ENCODE peak calls at places on chromosomes 6 and 20, in eight cellular contexts. F is HCT116, B is tibial nerve, X is psoas muscle, N is tibial artery, C is esophagus squamous epithelium, T is HAP-1, A is lower lobe of right lung. L is an unnamed sample.

GRCh38 chr6:150196942-150197745 is 54.3 kb downstream of the PPP1R14C start:
- DNase-seq in F (no peak), B (no peak), X (no peak), N (no peak), C (no peak), T (no peak), A (no peak), L (peak; percentile 71)

GRCh38 chr20:23419995-23420901 is 1.0 kb downstream of the NAPB start:
- DNase-seq in F (no peak), B (peak; percentile 31), X (peak; percentile 49), N (no peak), C (no peak), T (peak; percentile 20), A (peak; percentile 78), L (peak; percentile 72)

GRCh38 chr6:1015819-1016218 is 296.1 kb upstream of the FOXQ1 start:
- DNase-seq in F (no peak), B (no peak), X (no peak), N (no peak), C (no peak), T (no peak), A (no peak), L (no peak)

GRCh38 chr6:134451529-134451928 is 133.6 kb upstream of the SGK1 start:
- DNase-seq in F (no peak), B (no peak), X (no peak), N (no peak), C (no peak), T (no peak), A (no peak), L (no peak)

GRCh38 chr6:44002591-44003344 is 124.5 kb downstream of the MRPL14 start:
- DNase-seq in F (no peak), B (no peak), X (peak; percentile 70), N (no peak), C (no peak), T (peak; percentile 14), A (peak; percentile 73), L (peak; percentile 59)

GRCh38 chr6:1380625-1381396 is 8.6 kb upstream of the FOXF2 start:
- DNase-seq in F (no peak), B (no peak), X (no peak), N (no peak), C (no peak), T (no peak), A (no peak), L (no peak)

GRCh38 chr6:116410945-116411623 is 40.3 kb downstream of the DSE start:
- DNase-seq in F (no peak), B (peak; percentile 33), X (peak; percentile 33), N (no peak), C (no peak), T (no peak), A (no peak), L (no peak)

GRCh38 chr6:153312633-153313032 is 181.6 kb upstream of the RGS17 start:
- DNase-seq in F (peak; percentile 49), B (no peak), X (peak; percentile 13), N (no peak), C (no peak), T (no peak), A (peak; percentile 80), L (peak; percentile 53)

GRCh38 chr6:160919713-160920112 is 71.9 kb upstream of the MAP3K4 start:
- DNase-seq in F (no peak), B (no peak), X (no peak), N (no peak), C (no peak), T (no peak), A (no peak), L (no peak)

GRCh38 chr20:40797425-40797824 is 108.4 kb upstream of the MAFB start:
- DNase-seq in F (peak; percentile 23), B (peak; percentile 16), X (no peak), N (no peak), C (no peak), T (no peak), A (no peak), L (peak; percentile 40)

GRCh38 chr6:111664565-111665039 is 58.9 kb upstream of the TRAF3IP2 start:
- DNase-seq in F (no peak), B (no peak), X (no peak), N (no peak), C (no peak), T (no peak), A (no peak), L (no peak)

GRCh38 chr6:108989700-108990099 is 104.9 kb downstream of the SESN1 start:
- DNase-seq in F (no peak), B (no peak), X (no peak), N (no peak), C (no peak), T (no peak), A (no peak), L (no peak)

GRCh38 chr6:30154709-30155521 is 6.1 kb downstream of the TRIM10 start:
- DNase-seq in F (no peak), B (no peak), X (no peak), N (no peak), C (no peak), T (no peak), A (no peak), L (no peak)

GRCh38 chr6:3997144-3997770 is 81.7 kb downstream of the FAM217A start:
- DNase-seq in F (no peak), B (no peak), X (no peak), N (no peak), C (no peak), T (no peak), A (no peak), L (no peak)

GRCh38 chr6:98823428-98823827 is 10.9 kb upstream of the POU3F2 start:
- DNase-seq in F (no peak), B (no peak), X (no peak), N (no peak), C (no peak), T (peak; percentile 38), A (no peak), L (no peak)

GRCh38 chr6:98824907-98825601 is 9.3 kb upstream of the POU3F2 start:
- DNase-seq in F (no peak), B (no peak), X (no peak), N (no peak), C (no peak), T (no peak), A (no peak), L (no peak)

GRCh38 chr6:98823845-98824162 is 10.6 kb upstream of the POU3F2 start:
- DNase-seq in F (no peak), B (no peak), X (no peak), N (no peak), C (no peak), T (peak; percentile 46), A (no peak), L (no peak)

GRCh38 chr6:98825602-98826230 is 8.7 kb upstream of the POU3F2 start:
- DNase-seq in F (no peak), B (no peak), X (no peak), N (no peak), C (no peak), T (no peak), A (no peak), L (no peak)

DNA sequence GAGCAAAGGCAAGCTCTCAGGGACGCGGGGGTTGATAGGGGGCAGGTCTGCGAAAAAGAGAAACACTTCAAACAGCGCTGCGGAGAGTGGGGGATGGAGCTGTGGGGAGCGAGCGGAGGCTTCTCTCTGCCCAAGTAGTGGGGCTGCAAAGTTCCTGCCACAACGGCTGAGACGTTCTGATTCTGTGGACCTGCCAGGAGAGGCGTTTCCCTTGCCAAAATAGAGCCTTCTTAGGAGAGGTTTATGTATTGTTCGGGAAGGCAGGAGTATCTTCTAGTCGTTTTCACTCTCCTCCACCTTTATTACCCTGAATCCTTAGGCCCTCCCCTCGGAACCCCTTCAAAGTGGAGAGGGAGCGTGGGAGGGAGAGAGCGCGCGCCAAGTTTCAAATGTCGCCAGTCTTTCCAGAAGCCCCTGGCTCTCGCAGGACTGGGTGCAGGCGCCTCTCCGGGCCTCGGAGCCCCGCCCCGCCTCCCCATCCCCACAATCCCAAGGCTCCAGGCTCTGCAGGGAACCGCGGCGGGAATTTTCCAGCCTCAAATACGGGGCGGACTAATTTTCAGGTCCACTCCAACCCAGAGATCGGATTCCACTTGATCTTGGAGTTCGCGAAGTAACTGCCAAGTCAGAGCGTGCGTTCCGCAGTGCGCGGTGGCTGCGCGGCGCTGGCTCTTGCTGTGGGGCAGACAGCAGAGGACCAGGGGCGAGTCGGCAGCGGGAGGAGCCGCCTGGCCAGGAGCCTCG is 10.0 kb upstream of the POU3F2 start:
- DNase-seq in F (no peak), B (no peak), X (no peak), N (no peak), C (no peak), T (peak; percentile 68), A (no peak), L (no peak)
- H3K4me3 ChIP-seq in F (no peak overlapping the region), B (peak overlapping the region; percentile 34), X (peak overlapping the region; percentile 48), N (no peak overlapping the region), C (peak overlapping the region; percentile 0), T (peak overlapping the region; percentile 35), A (no peak overlapping the region), L (no peak overlapping the region)

GRCh38 chr20:37897008-37897548 is 5.8 kb upstream of the VSTM2L start:
- DNase-seq in F (no peak), B (no peak), X (no peak), N (no peak), C (no peak), T (no peak), A (no peak), L (no peak)
- H3K4me1 ChIP-seq in F (no peaks in the 10 kb centered on the region), B (no peaks in the 10 kb centered on the region), X (peaks cover 6% of the 10 kb centered on the region), N (no peaks in the 10 kb centered on the region), C (peaks cover 8% of the 10 kb centered on the region), T (no peaks in the 10 kb centered on the region), A (no peaks in the 10 kb centered on the region), L (no peaks in the 10 kb centered on the region)

DNA sequence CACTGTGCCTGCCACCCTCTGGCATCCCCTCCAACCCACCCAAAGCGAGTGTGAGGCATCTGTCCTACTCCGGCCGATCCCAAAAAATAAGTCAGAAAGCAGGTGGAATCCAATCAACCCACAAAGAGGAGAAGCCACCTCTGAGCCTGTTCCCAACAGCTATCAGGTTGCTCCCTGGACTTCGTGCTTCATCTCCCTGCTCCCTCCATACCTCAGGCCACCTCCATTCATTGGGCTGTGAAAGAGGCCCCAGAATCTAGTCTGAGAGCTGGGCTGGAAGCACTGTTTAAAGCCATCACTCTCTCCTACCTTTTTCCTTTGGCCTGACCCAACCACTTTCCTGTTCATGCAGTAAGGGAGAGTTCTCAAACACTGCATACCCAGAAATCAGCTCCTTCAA is 106.1 kb downstream of the ZMYND8 start:
- DNase-seq in F (no peak), B (no peak), X (no peak), N (no peak), C (no peak), T (no peak), A (no peak), L (no peak)
- H3K36me3 ChIP-seq in F (peaks cover 27% of the 10 kb centered on the region), B (no peaks in the 10 kb centered on the region), X (peaks cover 91% of the 10 kb centered on the region), N (peaks cover 64% of the 10 kb centered on the region), C (peaks cover 100% of the 10 kb centered on the region), T (peaks cover 72% of the 10 kb centered on the region), A (peaks cover 97% of the 10 kb centered on the region), L (no peaks in the 10 kb centered on the region)

GRCh38 chr6:157561929-157562810 is 181.2 kb downstream of the ZDHHC14 start:
- DNase-seq in F (no peak), B (no peak), X (no peak), N (no peak), C (no peak), T (no peak), A (no peak), L (no peak)
- H3K4me3 ChIP-seq in F (no peak overlapping the region), B (no peak overlapping the region), X (no peak overlapping the region), N (no peak overlapping the region), C (no peak overlapping the region), T (no peak overlapping the region), A (no peak overlapping the region), L (no peak overlapping the region)

L was measured in mucosa of descending colon.